ENCODE peak calls at places on chromosome 14, in four cellular contexts. One of them, this sample, is unnamed. For H3K9me3, the result is how much of the 10 kb centered on the place peaks cover.

GRCh38 chr14:90795744-90796143 is 20.5 kb downstream of the TTC7B start:
- DNase-seq in vagina: no peak
- DNase-seq in spleen: no peak
- DNase-seq in OCI-LY7: no peak
- DNase-seq in this sample: no peak

GRCh38 chr14:56561586-56561985 is 18.0 kb upstream of the TMEM260 start:
- DNase-seq in vagina: no peak
- DNase-seq in spleen: no peak
- DNase-seq in OCI-LY7: no peak
- DNase-seq in this sample: no peak

GRCh38 chr14:63659726-63660125 is 18.1 kb upstream of the WDR89 start:
- DNase-seq in vagina: no peak
- DNase-seq in spleen: no peak
- DNase-seq in OCI-LY7: no peak
- DNase-seq in this sample: no peak

GRCh38 chr14:95056476-95056875 is 100.9 kb downstream of the DICER1 start:
- DNase-seq in vagina: no peak
- DNase-seq in spleen: no peak
- DNase-seq in OCI-LY7: no peak
- DNase-seq in this sample: peak

GRCh38 chr14:75150150-75150549 is 23.3 kb upstream of the NEK9 start:
- DNase-seq in vagina: no peak
- DNase-seq in spleen: no peak
- DNase-seq in OCI-LY7: no peak
- DNase-seq in this sample: no peak

GRCh38 chr14:96225745-96226151 is 21.1 kb downstream of the BDKRB2 start:
- DNase-seq in vagina: no peak
- DNase-seq in spleen: no peak
- DNase-seq in OCI-LY7: no peak
- DNase-seq in this sample: peak

GRCh38 chr14:76550534-76550933 is 174.6 kb downstream of the ESRRB start:
- DNase-seq in vagina: no peak
- DNase-seq in spleen: no peak
- DNase-seq in OCI-LY7: no peak
- DNase-seq in this sample: no peak

GRCh38 chr14:83706555-83706954 is 1823.4 kb upstream of the FLRT2 start:
- DNase-seq in vagina: no peak
- DNase-seq in spleen: no peak
- DNase-seq in OCI-LY7: no peak
- DNase-seq in this sample: no peak

GRCh38 chr14:25400607-25401206 is 350.8 kb upstream of the STXBP6 start:
- DNase-seq in vagina: no peak
- DNase-seq in spleen: no peak
- DNase-seq in OCI-LY7: peak
- DNase-seq in this sample: no peak

GRCh38 chr14:101174980-101175606 is 271.6 kb upstream of the RTL1 start:
- DNase-seq in vagina: peak
- DNase-seq in spleen: peak
- DNase-seq in OCI-LY7: no peak
- DNase-seq in this sample: peak

GRCh38 chr14:50312734-50313054 is 570 bp downstream of the DMAC2L start:
- DNase-seq in vagina: no peak
- DNase-seq in spleen: no peak
- DNase-seq in OCI-LY7: peak
- DNase-seq in this sample: no peak

GRCh38 chr14:54200726-54201125 is 196.1 kb upstream of the CDKN3 start:
- DNase-seq in vagina: no peak
- DNase-seq in spleen: no peak
- DNase-seq in OCI-LY7: no peak
- DNase-seq in this sample: no peak

GRCh38 chr14:100994757-100995156 is 91.2 kb upstream of the RTL1 start:
- DNase-seq in vagina: no peak
- DNase-seq in spleen: no peak
- DNase-seq in OCI-LY7: no peak
- DNase-seq in this sample: no peak

GRCh38 chr14:101123639-101124525 is 220.4 kb upstream of the RTL1 start:
- DNase-seq in vagina: peak
- DNase-seq in spleen: no peak
- DNase-seq in OCI-LY7: no peak
- DNase-seq in this sample: no peak

GRCh38 chr14:75342762-75343599 is 64.4 kb downstream of the FOS start:
- DNase-seq in vagina: no peak
- DNase-seq in spleen: no peak
- DNase-seq in OCI-LY7: peak
- DNase-seq in this sample: no peak

GRCh38 chr14:66066991-66067788 is 419.0 kb upstream of the CCDC196 start:
- DNase-seq in vagina: no peak
- DNase-seq in spleen: no peak
- DNase-seq in OCI-LY7: no peak
- DNase-seq in this sample: no peak

GRCh38 chr14:51990488-51990887 is 1.1 kb downstream of the RTRAF start:
- DNase-seq in vagina: no peak
- DNase-seq in spleen: no peak
- DNase-seq in OCI-LY7: no peak
- DNase-seq in this sample: no peak
- H3K4me3 ChIP-seq in vagina: peak
- H3K4me3 ChIP-seq in spleen: peak
- H3K4me3 ChIP-seq in OCI-LY7: peak
- H3K4me3 ChIP-seq in this sample: peak

DNA sequence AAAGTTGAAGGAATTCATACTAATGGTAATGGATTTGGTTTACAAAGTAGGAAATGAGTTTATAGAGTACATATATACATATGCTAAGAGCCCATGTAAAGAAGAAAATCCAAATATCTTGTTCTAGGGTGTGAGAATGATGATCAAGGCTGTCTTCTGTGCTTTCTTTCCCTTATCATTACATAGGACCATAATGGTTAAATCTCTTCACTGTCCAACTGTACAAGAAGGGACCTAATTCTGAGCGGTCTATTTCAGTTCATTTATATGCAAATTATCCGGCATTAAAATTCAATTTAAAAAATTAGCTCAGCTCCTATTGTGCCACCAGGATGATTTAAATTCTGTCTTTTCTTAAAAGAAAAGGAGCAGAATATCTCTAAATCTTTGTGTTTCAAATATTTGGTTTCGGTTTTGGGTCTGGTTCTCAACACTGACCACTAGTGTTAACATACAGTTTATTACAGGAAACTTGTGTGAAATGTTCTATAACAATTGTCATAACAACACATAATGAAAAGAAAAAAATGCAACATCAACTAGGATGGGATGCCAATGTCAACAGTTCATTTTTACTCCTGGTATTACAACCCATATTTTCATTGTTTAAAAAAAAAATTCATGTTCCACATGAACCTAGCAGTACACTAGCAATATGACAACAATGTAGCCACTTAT is 16.8 kb downstream of the OR4K1 start:
- DNase-seq in vagina: no peak
- DNase-seq in spleen: no peak
- DNase-seq in OCI-LY7: no peak
- DNase-seq in this sample: no peak
- H3K9me3 ChIP-seq in vagina: under half
- H3K9me3 ChIP-seq in spleen: under half
- H3K9me3 ChIP-seq in OCI-LY7: under half
- H3K9me3 ChIP-seq in this sample: under half

DNA sequence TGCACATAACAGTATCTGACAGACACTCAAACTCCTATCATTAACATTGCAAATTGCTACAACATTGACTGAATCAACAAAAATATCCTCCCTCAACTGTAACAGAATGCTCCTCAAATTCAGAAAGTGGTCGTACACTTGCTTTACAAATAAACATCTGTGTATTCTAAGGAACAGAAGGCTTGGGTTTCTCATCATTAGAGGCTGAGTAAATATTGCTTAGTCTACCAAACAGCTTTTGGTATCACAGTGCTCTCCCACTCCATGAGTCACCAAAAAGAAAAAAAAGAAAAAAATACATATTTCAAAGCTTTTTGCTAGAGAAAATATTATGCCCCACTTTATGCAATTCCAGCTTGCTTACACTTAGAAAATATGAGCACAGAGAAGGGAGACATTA is 23.9 kb downstream of the FERMT2 start:
- DNase-seq in vagina: no peak
- DNase-seq in spleen: no peak
- DNase-seq in OCI-LY7: no peak
- DNase-seq in this sample: no peak
- H3K4me3 ChIP-seq in vagina: no peak
- H3K4me3 ChIP-seq in spleen: no peak
- H3K4me3 ChIP-seq in OCI-LY7: no peak
- H3K4me3 ChIP-seq in this sample: no peak

GRCh38 chr14:29569194-29569593 is 358.5 kb downstream of the PRKD1 start:
- DNase-seq in vagina: no peak
- DNase-seq in spleen: no peak
- DNase-seq in OCI-LY7: no peak
- DNase-seq in this sample: no peak
- H3K9me3 ChIP-seq in vagina: under half
- H3K9me3 ChIP-seq in spleen: under half
- H3K9me3 ChIP-seq in OCI-LY7: under half
- H3K9me3 ChIP-seq in this sample: under half

GRCh38 chr14:68668028-68668427 is 124.8 kb downstream of the ZFP36L1 start:
- DNase-seq in vagina: no peak
- DNase-seq in spleen: no peak
- DNase-seq in OCI-LY7: no peak
- DNase-seq in this sample: no peak

GRCh38 chr14:68669101-68669500 is 123.8 kb downstream of the ZFP36L1 start:
- DNase-seq in vagina: no peak
- DNase-seq in spleen: no peak
- DNase-seq in OCI-LY7: peak
- DNase-seq in this sample: peak

GRCh38 chr14:68668531-68668930 is 124.3 kb downstream of the ZFP36L1 start:
- DNase-seq in vagina: no peak
- DNase-seq in spleen: no peak
- DNase-seq in OCI-LY7: no peak
- DNase-seq in this sample: peak

GRCh38 chr14:68670344-68670725 is 122.5 kb downstream of the ZFP36L1 start:
- DNase-seq in vagina: no peak
- DNase-seq in spleen: no peak
- DNase-seq in OCI-LY7: no peak
- DNase-seq in this sample: no peak

DNA sequence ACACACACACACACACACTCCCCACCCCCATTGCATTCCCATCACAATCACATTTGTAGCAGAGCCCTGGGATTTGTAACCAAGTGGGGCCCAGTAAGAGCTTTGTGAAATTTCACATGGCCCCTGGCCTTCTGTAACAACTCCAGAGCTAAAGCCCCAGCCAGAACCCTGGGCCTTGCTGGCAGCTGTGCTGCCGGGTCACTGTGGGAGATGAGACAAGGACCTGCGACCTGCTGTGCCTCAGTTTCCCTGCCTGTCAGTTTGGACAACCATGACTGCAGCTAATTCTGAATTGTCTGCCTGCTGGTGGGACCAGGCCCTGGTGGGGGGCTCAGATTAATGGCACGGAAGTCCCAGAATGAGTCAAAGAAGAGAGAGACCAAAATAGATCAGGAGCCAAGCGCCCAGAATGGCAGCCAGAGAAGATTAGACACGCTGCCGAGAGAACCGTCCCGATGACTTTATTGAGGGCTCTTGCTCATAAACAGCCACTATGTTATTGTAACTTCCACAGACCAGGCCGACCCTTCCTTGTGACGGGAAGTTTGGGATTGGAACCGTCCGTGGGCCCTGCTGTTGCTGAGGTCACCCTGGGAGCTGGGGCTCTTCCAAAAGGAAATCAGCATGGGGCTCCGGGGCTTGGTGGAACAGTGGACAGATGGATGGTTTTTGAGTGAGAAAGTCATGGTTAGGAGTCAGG is 123.1 kb downstream of the ZFP36L1 start:
- DNase-seq in vagina: no peak
- DNase-seq in spleen: no peak
- DNase-seq in OCI-LY7: no peak
- DNase-seq in this sample: peak
- H3K4me3 ChIP-seq in vagina: no peak
- H3K4me3 ChIP-seq in spleen: no peak
- H3K4me3 ChIP-seq in OCI-LY7: peak
- H3K4me3 ChIP-seq in this sample: no peak

GRCh38 chr14:23709923-23710322 is 73.8 kb downstream of the DHRS2 start:
- DNase-seq in vagina: no peak
- DNase-seq in spleen: no peak
- DNase-seq in OCI-LY7: no peak
- DNase-seq in this sample: no peak

GRCh38 chr14:23704890-23705289 is 68.7 kb downstream of the DHRS2 start:
- DNase-seq in vagina: no peak
- DNase-seq in spleen: no peak
- DNase-seq in OCI-LY7: peak
- DNase-seq in this sample: no peak

GRCh38 chr14:23712287-23712686 is 76.1 kb downstream of the DHRS2 start:
- DNase-seq in vagina: no peak
- DNase-seq in spleen: no peak
- DNase-seq in OCI-LY7: no peak
- DNase-seq in this sample: no peak

GRCh38 chr14:23707415-23707814 is 71.3 kb downstream of the DHRS2 start:
- DNase-seq in vagina: no peak
- DNase-seq in spleen: no peak
- DNase-seq in OCI-LY7: no peak
- DNase-seq in this sample: no peak

GRCh38 chr14:23708343-23708742 is 72.2 kb downstream of the DHRS2 start:
- DNase-seq in vagina: no peak
- DNase-seq in spleen: no peak
- DNase-seq in OCI-LY7: no peak
- DNase-seq in this sample: no peak
- H3K9me3 ChIP-seq in vagina: under half
- H3K9me3 ChIP-seq in spleen: under half
- H3K9me3 ChIP-seq in OCI-LY7: under half
- H3K9me3 ChIP-seq in this sample: under half

This sample was measured in upper lobe of right lung.